ENCODE peak calls at places on chromosomes 11 and 22, in eight cellular contexts. T is PC-3, L is OCI-LY7, E is H9, S is HepG2, V is fibroblast of lung, X is IMR-90, B is GM23248. Q is an unnamed sample.
A peak's percentile ranks its signal among the peaks of the same experiment; 100 is the strongest.

GRCh38 chr22:31089101-31090100 is 8.3 kb downstream of the SMTN start:
- DNase-seq in L (peak; percentile 64), S (no peak), T (no peak), X (no peak), E (no peak), B (peak; percentile 64), V (no peak), Q (peak; percentile 97)

GRCh38 chr11:19419021-19419750 is 178.4 kb upstream of the E2F8 start:
- DNase-seq in X (peak; percentile 89), E (no peak), T (peak; percentile 32), S (no peak), B (peak; percentile 46), L (no peak), V (peak; percentile 53), Q (peak; percentile 38)

GRCh38 chr11:132844956-132845355 is 687.3 kb downstream of the OPCML start:
- DNase-seq in S (no peak), E (no peak), T (peak; percentile 67), V (peak; percentile 98), L (no peak), B (peak; percentile 91), X (peak; percentile 96), Q (peak; percentile 76)

GRCh38 chr11:125382211-125382807 is 113.8 kb downstream of the FEZ1 start:
- DNase-seq in S (no peak), B (no peak), V (no peak), E (no peak), X (no peak), T (no peak), L (no peak), Q (no peak)

GRCh38 chr11:115941481-115941993 is 437.3 kb upstream of the CADM1 start:
- DNase-seq in T (peak; percentile 39), S (no peak), V (peak; percentile 100), L (no peak), X (peak; percentile 97), E (no peak), B (no peak), Q (no peak)

GRCh38 chr11:13776134-13776815 is 107.8 kb downstream of the FAR1 start:
- DNase-seq in E (peak; percentile 41), B (peak; percentile 3), S (no peak), L (peak; percentile 87), X (no peak), V (no peak), T (peak; percentile 64), Q (no peak)

GRCh38 chr11:133343951-133344350 is 188.3 kb downstream of the OPCML start:
- DNase-seq in E (no peak), T (no peak), V (peak; percentile 92), L (no peak), B (no peak), S (no peak), X (no peak), Q (no peak)

GRCh38 chr22:44628856-44629255 is 73.1 kb upstream of the PRR5 start:
- DNase-seq in T (no peak), X (no peak), V (no peak), S (no peak), L (no peak), E (no peak), B (no peak), Q (no peak)

GRCh38 chr22:25942126-25942988 is 200.4 kb downstream of the MYO18B start:
- DNase-seq in L (no peak), E (no peak), V (no peak), T (no peak), B (no peak), X (no peak), S (no peak), Q (no peak)

GRCh38 chr11:31237819-31238771 is 131.4 kb downstream of the DCDC1 start:
- DNase-seq in S (no peak), L (no peak), V (peak; percentile 8), B (peak; percentile 54), X (no peak), T (peak; percentile 20), E (peak; percentile 41), Q (no peak)

GRCh38 chr11:64094463-64095223 is 58.9 kb downstream of the FLRT1 start:
- DNase-seq in S (no peak), T (peak; percentile 96), E (peak; percentile 69), L (no peak), V (peak; percentile 84), X (peak; percentile 81), B (peak; percentile 47), Q (peak; percentile 100)

GRCh38 chr22:44074286-44074984 is 50.3 kb downstream of the PARVB start:
- DNase-seq in V (no peak), S (no peak), L (no peak), T (no peak), B (no peak), E (no peak), X (no peak), Q (no peak)

GRCh38 chr11:122440783-122441701 is 214.5 kb upstream of the UBASH3B start:
- DNase-seq in L (no peak), T (no peak), B (peak; percentile 67), E (peak; percentile 64), S (no peak), X (no peak), V (peak; percentile 8), Q (no peak)

GRCh38 chr11:111513240-111513605 is 1.0 kb upstream of the BTG4 start:
- DNase-seq in S (no peak), T (no peak), B (no peak), L (no peak), E (no peak), X (no peak), V (no peak), Q (no peak)

GRCh38 chr11:64583296-64584262 is 7.4 kb upstream of the SLC22A12 start:
- DNase-seq in B (peak; percentile 68), V (peak; percentile 15), L (no peak), E (no peak), X (no peak), S (no peak), T (peak; percentile 61), Q (peak; percentile 82)

DNA sequence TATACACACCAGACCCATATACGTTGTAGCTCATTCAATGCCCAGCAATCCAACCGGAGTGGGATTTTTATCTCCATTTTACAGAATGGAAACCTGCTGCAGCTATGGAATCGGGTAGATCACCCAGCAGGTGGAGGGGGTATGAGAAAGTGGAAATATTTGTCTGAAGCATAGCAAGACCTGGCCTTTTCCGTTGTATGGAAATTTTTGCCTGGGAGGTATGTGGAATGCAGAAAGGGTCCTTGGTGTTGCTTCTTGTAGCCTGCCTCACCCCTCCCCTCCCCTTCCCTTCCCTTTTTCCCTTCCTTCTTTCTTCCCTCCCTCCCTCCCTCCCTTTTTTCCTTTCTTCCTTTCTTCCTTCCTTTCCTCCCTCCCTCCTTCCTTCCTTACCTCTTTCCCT is 15.2 kb downstream of the TSPAN18 start:
- DNase-seq in V (no peak), B (no peak), X (no peak), L (no peak), T (no peak), E (no peak), S (no peak), Q (no peak)
- H3K4me1 ChIP-seq in V (no peaks in the 10 kb centered on the region), B (peaks cover under 1% of the 10 kb centered on the region), X (peaks cover 6% of the 10 kb centered on the region), L (no peaks in the 10 kb centered on the region), T (no peaks in the 10 kb centered on the region), E (peaks cover 17% of the 10 kb centered on the region), S (no peaks in the 10 kb centered on the region), Q (peaks cover 2% of the 10 kb centered on the region)

DNA sequence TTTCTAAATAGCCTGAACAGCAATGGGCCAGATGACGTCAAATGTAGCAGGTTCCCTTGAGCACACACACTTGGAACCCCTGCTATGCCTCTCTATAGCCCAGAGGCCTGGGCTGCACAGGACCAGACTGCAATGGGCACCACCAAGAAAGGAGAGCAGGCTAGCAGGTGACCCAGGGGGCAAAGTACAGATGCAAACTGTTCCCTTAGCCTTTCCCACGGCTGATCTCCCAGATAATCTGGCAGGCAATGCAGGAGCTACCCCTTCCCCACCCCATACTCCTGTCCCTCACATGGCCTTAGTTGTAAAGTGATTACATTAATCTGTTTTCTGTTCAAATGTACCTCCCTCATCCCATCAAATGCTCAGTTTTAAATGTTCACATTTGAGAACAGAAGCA is 41.3 kb downstream of the SMCO4 start:
- DNase-seq in V (no peak), T (no peak), L (no peak), S (no peak), E (no peak), B (no peak), X (no peak), Q (no peak)
- H3K27ac ChIP-seq in V (no peak overlapping the region), T (no peak overlapping the region), L (no peak overlapping the region), S (no peak overlapping the region), E (no peak overlapping the region), B (no peak overlapping the region), X (no peak overlapping the region), Q (no peak overlapping the region)

GRCh38 chr11:67558084-67558772 is 25.4 kb upstream of the GSTP1 start:
- DNase-seq in B (peak; percentile 34), S (peak; percentile 37), L (no peak), V (peak; percentile 23), E (no peak), X (no peak), T (peak; percentile 24), Q (peak; percentile 80)

GRCh38 chr11:67563354-67564114 is 20.1 kb upstream of the GSTP1 start:
- DNase-seq in E (no peak), T (peak; percentile 92), L (no peak), B (peak; percentile 85), V (peak; percentile 97), S (no peak), X (peak; percentile 96), Q (peak; percentile 71)

GRCh38 chr11:67561971-67562560 is 21.5 kb upstream of the GSTP1 start:
- DNase-seq in L (no peak), E (no peak), T (peak; percentile 50), X (peak; percentile 30), V (peak; percentile 17), B (peak; percentile 19), S (no peak), Q (no peak)

GRCh38 chr11:67564230-67564629 is 19.4 kb upstream of the GSTP1 start:
- DNase-seq in S (no peak), E (no peak), X (no peak), L (no peak), B (peak; percentile 45), V (peak; percentile 52), T (peak; percentile 63), Q (no peak)

GRCh38 chr11:67562951-67563350 is 20.7 kb upstream of the GSTP1 start:
- DNase-seq in S (no peak), T (no peak), X (no peak), E (no peak), V (peak; percentile 45), L (no peak), B (no peak), Q (no peak)
- H2AFZ ChIP-seq in S (peak overlapping the region; percentile 49), T (peak overlapping the region; percentile 42), X (no peak overlapping the region), E (no peak overlapping the region), V (no peak overlapping the region), L (no peak overlapping the region), B (no peak overlapping the region), Q (no peak overlapping the region)

GRCh38 chr11:34627197-34627596 is 6.3 kb downstream of the EHF start:
- DNase-seq in B (no peak), X (no peak), S (no peak), L (no peak), V (no peak), E (no peak), T (no peak), Q (no peak)
- H3K4me1 ChIP-seq in B (peaks cover 7% of the 10 kb centered on the region), X (peaks cover under 1% of the 10 kb centered on the region), S (peaks cover 25% of the 10 kb centered on the region), L (no peaks in the 10 kb centered on the region), V (no peaks in the 10 kb centered on the region), E (no peaks in the 10 kb centered on the region), T (peaks cover 51% of the 10 kb centered on the region), Q (peaks cover 14% of the 10 kb centered on the region)

GRCh38 chr11:74086242-74086884 is 77.5 kb upstream of the UCP3 start:
- DNase-seq in X (no peak), L (no peak), B (no peak), E (no peak), T (no peak), V (peak; percentile 24), S (no peak), Q (no peak)
- H3K27ac ChIP-seq in X (no peak overlapping the region), L (no peak overlapping the region), B (no peak overlapping the region), E (no peak overlapping the region), T (no peak overlapping the region), V (no peak overlapping the region), S (no peak overlapping the region), Q (no peak overlapping the region)

GRCh38 chr11:60783911-60784310 is 1.2 kb upstream of the MS4A10 start:
- DNase-seq in V (no peak), X (no peak), T (no peak), S (no peak), E (no peak), L (no peak), B (no peak), Q (no peak)
- H2AFZ ChIP-seq in V (no peak overlapping the region), X (no peak overlapping the region), T (no peak overlapping the region), S (no peak overlapping the region), E (no peak overlapping the region), L (no peak overlapping the region), B (no peak overlapping the region), Q (no peak overlapping the region)

Q was measured in osteoblast.